ENCODE peak calls at places on chromosomes 7 and 10, in eight cellular contexts. Y is ecto neural progenitor cell, F is Caki2, C is posterior cingulate gyrus, G is HCT116, N is Daoy, W is SHP77, H is ELR. I is an unnamed sample.

GRCh38 chr7:1044189-1045037 is at the start of gene GPR146:
- DNase-seq in Y (peak; percentile 99), F (peak; percentile 90), C (peak; percentile 88), G (peak; percentile 86), N (peak; percentile 99), W (peak; percentile 99), H (peak; percentile 97), I (peak; percentile 99)

GRCh38 chr10:44923611-44924010 is 12.5 kb downstream of the TMEM72 start:
- DNase-seq in Y (peak; percentile 27), F (no peak), C (no peak), G (no peak), N (no peak), W (no peak), H (no peak), I (no peak)

GRCh38 chr7:151057737-151057988 is at the start of gene CDK5:
- DNase-seq in Y (no peak), F (no peak), C (no peak), G (no peak), N (no peak), W (no peak), H (no peak), I (no peak)

GRCh38 chr7:16647435-16647960 is 1.5 kb downstream of the BZW2 start:
- DNase-seq in Y (no peak), F (no peak), C (no peak), G (no peak), N (no peak), W (no peak), H (no peak), I (no peak)

GRCh38 chr7:98284335-98285036 is 3.0 kb downstream of the BRI3 start:
- DNase-seq in Y (no peak), F (peak; percentile 90), C (no peak), G (no peak), N (peak; percentile 65), W (no peak), H (peak; percentile 84), I (peak; percentile 75)

GRCh38 chr10:88994034-88994433 is 3.4 kb downstream of the FAS start:
- DNase-seq in Y (no peak), F (no peak), C (no peak), G (no peak), N (peak; percentile 3), W (no peak), H (peak; percentile 35), I (no peak)

GRCh38 chr10:108787932-108788331 is 1135.4 kb downstream of the XPNPEP1 start:
- DNase-seq in Y (no peak), F (no peak), C (no peak), G (no peak), N (no peak), W (no peak), H (peak; percentile 87), I (no peak)

GRCh38 chr7:32890553-32891045 is 961 bp downstream of the KBTBD2 start:
- DNase-seq in Y (no peak), F (peak; percentile 56), C (no peak), G (peak; percentile 31), N (peak; percentile 67), W (peak; percentile 40), H (peak; percentile 80), I (peak; percentile 72)

GRCh38 chr7:82566752-82567151 is 123.2 kb upstream of the CACNA2D1 start:
- DNase-seq in Y (no peak), F (no peak), C (no peak), G (no peak), N (no peak), W (no peak), H (no peak), I (no peak)

GRCh38 chr10:7819126-7819470 is 793 bp downstream of the TAF3 start:
- DNase-seq in Y (peak; percentile 53), F (peak; percentile 57), C (peak; percentile 23), G (no peak), N (peak; percentile 19), W (peak; percentile 11), H (peak; percentile 64), I (peak; percentile 53)

GRCh38 chr10:110657968-110658691 is 14.0 kb downstream of the RBM20 start:
- DNase-seq in Y (no peak), F (peak; percentile 82), C (no peak), G (no peak), N (no peak), W (no peak), H (no peak), I (no peak)

GRCh38 chr7:28804990-28805389 is 153.1 kb downstream of the TRIL start:
- DNase-seq in Y (no peak), F (no peak), C (no peak), G (no peak), N (peak; percentile 88), W (no peak), H (peak; percentile 70), I (no peak)

GRCh38 chr10:71974489-71975011 is 10.4 kb downstream of the CHST3 start:
- DNase-seq in Y (no peak), F (peak; percentile 74), C (no peak), G (peak; percentile 51), N (peak; percentile 78), W (no peak), H (peak; percentile 92), I (peak; percentile 56)

GRCh38 chr7:79897166-79897565 is 237.5 kb upstream of the GNAI1 start:
- DNase-seq in Y (no peak), F (no peak), C (no peak), G (no peak), N (no peak), W (no peak), H (no peak), I (no peak)

GRCh38 chr10:133388973-133389818 is 4.8 kb upstream of the MTG1 start:
- DNase-seq in Y (no peak), F (no peak), C (no peak), G (no peak), N (no peak), W (no peak), H (no peak), I (no peak)

GRCh38 chr7:80216996-80217842 is 82.6 kb downstream of the GNAI1 start:
- DNase-seq in Y (no peak), F (no peak), C (no peak), G (no peak), N (no peak), W (no peak), H (no peak), I (no peak)

GRCh38 chr10:78441704-78442103 is 408.0 kb downstream of the RPS24 start:
- DNase-seq in Y (no peak), F (no peak), C (no peak), G (no peak), N (no peak), W (no peak), H (no peak), I (no peak)

GRCh38 chr7:36910401-36910800 is 186.1 kb upstream of the AOAH start:
- DNase-seq in Y (no peak), F (no peak), C (no peak), G (no peak), N (no peak), W (no peak), H (no peak), I (no peak)

GRCh38 chr10:59872892-59873463 is 33.4 kb downstream of the CCDC6 start:
- DNase-seq in Y (no peak), F (no peak), C (no peak), G (no peak), N (peak; percentile 47), W (no peak), H (peak; percentile 48), I (no peak)

GRCh38 chr10:116742367-116743265 is at the start of gene HSPA12A:
- DNase-seq in Y (peak; percentile 85), F (peak; percentile 89), C (peak; percentile 64), G (peak; percentile 50), N (peak; percentile 79), W (no peak), H (peak; percentile 90), I (peak; percentile 77)

GRCh38 chr10:69826789-69827532 is 25.3 kb downstream of the COL13A1 start:
- DNase-seq in Y (no peak), F (no peak), C (no peak), G (no peak), N (no peak), W (no peak), H (no peak), I (no peak)

GRCh38 chr10:80408198-80409085 is at the start of gene PRXL2A:
- DNase-seq in Y (peak; percentile 96), F (peak; percentile 82), C (peak; percentile 78), G (no peak), N (peak; percentile 77), W (peak; percentile 29), H (peak; percentile 7), I (peak; percentile 52)

GRCh38 chr10:71740069-71740468 is 20.5 kb upstream of the C10orf105 start:
- DNase-seq in Y (no peak), F (no peak), C (no peak), G (no peak), N (no peak), W (no peak), H (peak; percentile 60), I (no peak)

GRCh38 chr10:118333871-118334270 is 8.3 kb downstream of the FAM204A start:
- DNase-seq in Y (no peak), F (no peak), C (no peak), G (no peak), N (no peak), W (no peak), H (no peak), I (no peak)

GRCh38 chr10:62935022-62935421 is 118.9 kb upstream of the EGR2 start:
- DNase-seq in Y (no peak), F (no peak), C (no peak), G (no peak), N (no peak), W (no peak), H (no peak), I (no peak)

GRCh38 chr10:86756511-86757109 is at the start of gene BMPR1A:
- DNase-seq in Y (peak; percentile 97), F (no peak), C (no peak), G (no peak), N (no peak), W (no peak), H (peak; percentile 56), I (peak; percentile 1)

GRCh38 chr7:115635367-115635766 is 395.2 kb downstream of the TFEC start:
- DNase-seq in Y (no peak), F (no peak), C (no peak), G (no peak), N (no peak), W (no peak), H (no peak), I (no peak)

GRCh38 chr10:116038259-116038658 is 234.7 kb downstream of the GFRA1 start:
- DNase-seq in Y (no peak), F (no peak), C (no peak), G (no peak), N (no peak), W (no peak), H (no peak), I (no peak)

GRCh38 chr10:6056411-6057135 is 5.6 kb downstream of the IL2RA start:
- DNase-seq in Y (peak; percentile 7), F (no peak), C (no peak), G (no peak), N (no peak), W (no peak), H (no peak), I (no peak)

GRCh38 chr10:49257159-49257558 is 41.8 kb upstream of the C10orf71 start:
- DNase-seq in Y (no peak), F (no peak), C (no peak), G (no peak), N (no peak), W (no peak), H (no peak), I (no peak)

GRCh38 chr10:31262672-31263071 is 56.3 kb upstream of the ZEB1 start:
- DNase-seq in Y (no peak), F (no peak), C (no peak), G (no peak), N (no peak), W (no peak), H (no peak), I (no peak)

GRCh38 chr7:134602921-134603394 is 43.7 kb upstream of the BPGM start:
- DNase-seq in Y (no peak), F (no peak), C (no peak), G (no peak), N (no peak), W (no peak), H (peak; percentile 4), I (no peak)

GRCh38 chr7:7911339-7911738 is 57.3 kb upstream of the GLCCI1 start:
- DNase-seq in Y (no peak), F (peak; percentile 68), C (no peak), G (no peak), N (peak; percentile 73), W (no peak), H (peak; percentile 82), I (peak; percentile 77)

GRCh38 chr7:141737118-141737835 is 881 bp upstream of the SSBP1 start:
- DNase-seq in Y (no peak), F (peak; percentile 6), C (no peak), G (no peak), N (peak; percentile 36), W (peak; percentile 15), H (peak; percentile 3), I (peak; percentile 59)

I was measured in LoVo.